ENCODE peak calls at places on chromosomes 2 and 18, in eight cellular contexts. L is thyroid gland, Q is nephron progenitor cell, B is HFF-Myc, I is A549, U is stomach, G is body of pancreas, D is GM20000. Z is an unnamed sample.
A peak's percentile ranks its signal among the peaks of the same experiment; 100 is the strongest.

GRCh38 chr2:168166902-168167510 is 80.4 kb downstream of the STK39 start:
- DNase-seq in L (no peak), Q (no peak), B (no peak), I (peak; percentile 10), U (no peak), G (no peak), D (no peak), Z (peak; percentile 51)

GRCh38 chr2:23482607-23483006 is 97.6 kb downstream of the KLHL29 start:
- DNase-seq in L (no peak), Q (no peak), B (no peak), I (no peak), U (no peak), G (no peak), D (no peak), Z (no peak)

GRCh38 chr18:67318651-67319050 is 197.9 kb downstream of the DSEL start:
- DNase-seq in L (no peak), Q (no peak), B (no peak), I (no peak), U (no peak), G (no peak), D (no peak), Z (no peak)

GRCh38 chr2:58146707-58147106 is 94.4 kb downstream of the FANCL start:
- DNase-seq in L (no peak), Q (no peak), B (no peak), I (peak; percentile 29), U (no peak), G (no peak), D (no peak), Z (peak; percentile 29)

GRCh38 chr2:202786792-202787191 is 84.8 kb downstream of the ICA1L start:
- DNase-seq in L (no peak), Q (no peak), B (no peak), I (no peak), U (no peak), G (no peak), D (no peak), Z (no peak)

GRCh38 chr2:128409326-128410034 is 90.8 kb upstream of the HS6ST1 start:
- DNase-seq in L (no peak), Q (no peak), B (no peak), I (no peak), U (peak; percentile 11), G (peak; percentile 2), D (no peak), Z (no peak)

GRCh38 chr18:6927136-6927535 is 190.5 kb downstream of the LAMA1 start:
- DNase-seq in L (no peak), Q (no peak), B (no peak), I (no peak), U (no peak), G (no peak), D (no peak), Z (no peak)

GRCh38 chr2:145292166-145292565 is 772.2 kb upstream of the ZEB2 start:
- DNase-seq in L (no peak), Q (no peak), B (no peak), I (no peak), U (no peak), G (no peak), D (no peak), Z (no peak)

DNA sequence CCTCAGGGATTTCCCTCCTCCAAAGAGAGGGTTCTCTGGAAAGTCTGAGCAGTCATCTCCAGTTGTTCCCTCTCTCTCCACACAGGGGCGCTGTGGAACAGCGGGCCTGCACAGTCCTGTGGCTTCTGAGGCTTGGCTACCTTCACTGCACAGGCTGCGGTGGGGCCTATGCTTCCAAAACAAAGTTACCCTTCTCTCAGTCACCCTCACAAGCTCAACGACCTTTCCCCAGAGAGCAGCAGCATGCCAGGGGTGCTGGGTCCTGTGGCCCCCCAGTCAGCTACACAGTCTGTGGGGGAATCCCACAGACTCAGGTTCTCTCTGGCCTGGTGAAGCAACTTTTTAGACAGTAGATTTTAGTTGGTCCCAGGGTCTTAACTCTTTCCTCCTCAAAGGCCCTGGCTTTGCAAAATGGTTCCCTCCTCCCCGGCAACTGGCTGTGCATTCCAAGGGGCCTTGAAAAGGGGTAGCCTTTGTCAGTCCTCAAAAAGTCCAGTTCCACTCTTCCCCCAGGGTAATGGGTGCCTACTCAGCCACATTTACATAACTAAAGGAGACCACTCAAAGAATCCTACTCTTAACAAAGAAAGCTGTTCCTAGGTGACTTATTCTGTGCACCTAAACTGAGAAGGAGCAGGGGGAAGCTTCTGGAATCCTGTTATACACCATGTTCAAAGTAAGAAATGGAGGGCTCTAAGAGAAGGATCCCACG is 14.9 kb downstream of the B3GNT7 start:
- DNase-seq in L (no peak), Q (no peak), B (no peak), I (peak; percentile 33), U (no peak), G (no peak), D (no peak), Z (no peak)
- TF ChIP-seq CTCF in L (no peak), Q (no peak), B (peak; percentile 56), I (no peak), U (peak; percentile 11), G (peak; percentile 34), D (no peak), Z (peak; percentile 39)

GRCh38 chr2:219836647-219837177 is 209.3 kb downstream of the SLC4A3 start:
- DNase-seq in L (no peak), Q (no peak), B (peak; percentile 20), I (peak; percentile 47), U (no peak), G (no peak), D (no peak), Z (no peak)
- TF ChIP-seq CTCF in L (no peak), Q (no peak), B (peak; percentile 36), I (peak; percentile 55), U (peak; percentile 37), G (peak; percentile 41), D (peak; percentile 28), Z (no peak)

GRCh38 chr18:61531182-61531581 is 198.0 kb downstream of the CDH20 start:
- DNase-seq in L (no peak), Q (no peak), B (no peak), I (no peak), U (no peak), G (no peak), D (no peak), Z (no peak)

GRCh38 chr18:61531891-61532290 is 198.7 kb downstream of the CDH20 start:
- DNase-seq in L (no peak), Q (no peak), B (no peak), I (no peak), U (peak; percentile 63), G (peak; percentile 51), D (no peak), Z (no peak)

GRCh38 chr18:61530681-61531080 is 197.5 kb downstream of the CDH20 start:
- DNase-seq in L (no peak), Q (no peak), B (no peak), I (no peak), U (no peak), G (no peak), D (no peak), Z (no peak)

DNA sequence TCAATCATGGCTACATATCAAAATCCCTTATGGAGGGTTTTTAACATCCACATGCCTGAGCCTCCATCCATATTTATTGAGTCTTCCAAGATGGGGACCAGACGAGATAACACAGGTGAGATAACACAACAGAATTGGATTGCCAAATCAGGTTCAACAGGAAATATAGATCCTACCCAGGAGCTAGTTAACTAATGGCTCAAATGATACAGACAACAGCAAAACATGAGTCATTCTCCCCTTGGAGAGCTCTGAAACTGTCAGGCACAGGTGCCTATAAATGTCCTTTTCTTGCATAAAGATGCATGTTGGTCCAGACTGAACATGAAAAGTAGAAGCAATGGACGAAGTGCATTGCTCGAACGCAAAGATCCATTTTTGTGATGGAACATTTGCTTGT is 202.2 kb downstream of the CDH20 start:
- DNase-seq in L (no peak), Q (no peak), B (no peak), I (no peak), U (no peak), G (no peak), D (no peak), Z (no peak)
- TF ChIP-seq CTCF in L (no peak), Q (no peak), B (no peak), I (no peak), U (no peak), G (no peak), D (no peak), Z (no peak)

DNA sequence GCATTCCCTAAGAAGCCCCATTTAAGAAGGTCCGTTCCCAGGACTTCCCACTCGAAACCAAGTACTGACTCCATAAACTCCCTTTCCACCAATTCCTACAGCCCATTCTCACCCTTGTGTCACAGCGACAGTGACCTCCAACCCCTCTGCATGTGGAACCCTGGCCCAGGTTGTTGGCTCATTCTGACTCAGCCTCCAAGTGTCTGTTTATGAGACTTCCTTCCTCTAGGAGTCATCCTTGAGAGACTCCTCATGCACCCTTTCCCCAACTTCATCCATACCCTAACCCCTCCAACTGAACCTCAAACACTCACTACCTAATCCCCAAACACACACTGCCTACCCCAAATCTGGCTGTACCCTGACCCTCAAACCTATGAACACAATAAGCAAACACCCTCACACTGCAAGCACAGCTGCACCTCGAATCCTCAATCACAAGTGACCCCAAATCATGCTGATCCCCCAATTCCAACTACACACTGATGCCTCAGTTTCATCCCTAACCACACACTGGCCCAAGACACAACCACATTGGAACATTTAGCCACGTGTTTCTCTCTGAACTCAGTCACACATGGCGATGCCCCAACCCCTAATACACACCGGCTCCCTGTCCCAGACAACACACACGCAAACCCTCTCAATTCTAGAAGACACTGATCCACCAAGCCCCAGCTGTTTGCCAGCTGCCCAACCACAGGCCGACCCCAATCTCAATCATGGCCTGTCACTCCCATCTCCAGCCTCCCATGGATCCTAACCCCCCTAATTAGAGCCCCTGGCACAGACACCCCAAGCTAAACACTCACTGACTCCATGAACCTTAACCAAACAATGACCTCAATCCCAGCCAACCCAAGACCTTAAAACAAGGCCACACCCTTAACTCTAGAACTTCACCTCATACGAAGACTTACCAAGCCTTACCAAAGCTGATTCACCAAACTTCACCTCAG is 219.6 kb downstream of the CYP26B1 start:
- DNase-seq in L (no peak), Q (no peak), B (no peak), I (no peak), U (no peak), G (no peak), D (no peak), Z (no peak)
- TF ChIP-seq CTCF in L (no peak), Q (no peak), B (no peak), I (no peak), U (no peak), G (no peak), D (no peak), Z (no peak)